ENCODE peak calls at places on chromosomes 16 and 17, in nine cellular contexts. A is hepatocyte, B is colonic mucosa, S is lower leg skin, M is body of pancreas, D is testis, Y is endothelial cell, T is WERI-Rb-1, L is ovary. Z is an unnamed sample.

GRCh38 chr17:70047619-70048018 is 27.4 kb upstream of the KCNJ16 start:
- DNase-seq in A (no peak), Y (no peak), T (no peak), S (peak), B (no peak), M (no peak), D (no peak), L (no peak), Z (no peak)

GRCh38 chr16:30375830-30376229 is 1.2 kb downstream of the MYL11 start:
- DNase-seq in A (no peak), Y (no peak), S (no peak), M (no peak), D (no peak), B (no peak), T (no peak), L (no peak), Z (no peak)

GRCh38 chr16:57379579-57379978 is 7.3 kb downstream of the CX3CL1 start:
- DNase-seq in B (no peak), Y (no peak), T (no peak), A (no peak), S (no peak), L (no peak), D (no peak), M (no peak), Z (no peak)

GRCh38 chr16:22915003-22915402 is 101.0 kb downstream of the HS3ST2 start:
- DNase-seq in Y (no peak), L (no peak), T (no peak), M (no peak), B (no peak), A (no peak), S (no peak), D (no peak), Z (no peak)

GRCh38 chr16:9259914-9260608 is 168.6 kb downstream of the HAPSTR1 start:
- DNase-seq in S (no peak), Y (no peak), M (peak), A (peak), T (no peak), L (no peak), B (no peak), D (no peak), Z (no peak)

GRCh38 chr17:47918003-47918402 is 22.0 kb downstream of the SP2 start:
- DNase-seq in L (no peak), B (no peak), A (no peak), S (no peak), D (no peak), T (no peak), M (no peak), Y (no peak), Z (no peak)

GRCh38 chr16:88619859-88620655 is 18.3 kb upstream of the IL17C start:
- DNase-seq in B (no peak), A (no peak), Y (no peak), D (no peak), M (no peak), T (no peak), L (no peak), S (no peak), Z (no peak)

GRCh38 chr16:2483160-2483559 is 8.2 kb downstream of the TBC1D24 start:
- DNase-seq in S (no peak), L (no peak), A (no peak), Y (no peak), M (peak), D (no peak), B (no peak), T (no peak), Z (peak)

GRCh38 chr17:81385320-81386111 is 9.7 kb upstream of the BAHCC1 start:
- DNase-seq in Y (no peak), D (no peak), S (no peak), B (no peak), A (no peak), M (no peak), L (peak), T (no peak), Z (no peak)

GRCh38 chr17:54220829-54221228 is 398.1 kb downstream of the KIF2B start:
- DNase-seq in Y (no peak), S (no peak), T (no peak), A (no peak), D (no peak), M (no peak), B (no peak), L (no peak), Z (no peak)

GRCh38 chr16:82580293-82580900 is 46.4 kb upstream of the CDH13 start:
- DNase-seq in Y (peak), A (peak), S (no peak), L (no peak), M (no peak), D (peak), T (peak), B (peak), Z (no peak)

GRCh38 chr17:63842173-63842539 is 329 bp downstream of the SMARCD2 start:
- DNase-seq in Y (peak), L (no peak), B (peak), T (peak), S (no peak), M (peak), D (no peak), A (no peak), Z (peak)

GRCh38 chr16:66542396-66542795 is 7.5 kb downstream of the TK2 start:
- DNase-seq in Y (no peak), M (no peak), B (no peak), A (no peak), L (no peak), T (no peak), D (no peak), S (no peak), Z (no peak)

GRCh38 chr16:85819711-85820110 is 20.2 kb downstream of the COX4I1 start:
- DNase-seq in B (no peak), Y (no peak), A (peak), D (no peak), T (no peak), L (no peak), S (no peak), M (peak), Z (no peak)
- TF ChIP-seq CTCF in B (no peak), Y (no peak), A (no peak), D (no peak), T (no peak), L (no peak), S (no peak), M (no peak), Z (no peak)

DNA sequence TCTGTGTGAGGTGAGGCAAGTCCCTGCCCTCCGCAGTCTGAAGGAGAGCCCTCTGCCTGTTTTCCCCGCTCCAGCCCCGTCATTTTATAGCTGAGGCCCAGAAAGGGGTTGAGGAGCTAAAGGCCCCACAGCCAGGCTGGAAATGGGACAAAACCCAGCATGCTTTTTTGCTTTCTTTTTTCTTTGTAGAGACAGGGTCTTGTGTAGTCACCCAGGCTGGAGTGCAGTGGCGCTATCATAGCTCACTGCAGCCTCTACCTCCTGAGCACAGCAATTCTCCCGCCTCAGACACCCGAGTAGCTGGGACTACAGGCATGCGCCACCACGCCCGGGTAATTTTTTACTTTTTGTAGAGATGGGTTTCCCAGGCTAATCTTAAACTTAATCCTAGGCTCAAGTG is 11.0 kb upstream of the LITAF start:
- DNase-seq in L (peak), T (no peak), B (no peak), S (no peak), M (no peak), D (no peak), A (peak), Y (no peak), Z (peak)
- TF ChIP-seq CTCF in L (no peak), T (no peak), B (no peak), S (no peak), M (no peak), D (no peak), A (no peak), Y (no peak), Z (no peak)

DNA sequence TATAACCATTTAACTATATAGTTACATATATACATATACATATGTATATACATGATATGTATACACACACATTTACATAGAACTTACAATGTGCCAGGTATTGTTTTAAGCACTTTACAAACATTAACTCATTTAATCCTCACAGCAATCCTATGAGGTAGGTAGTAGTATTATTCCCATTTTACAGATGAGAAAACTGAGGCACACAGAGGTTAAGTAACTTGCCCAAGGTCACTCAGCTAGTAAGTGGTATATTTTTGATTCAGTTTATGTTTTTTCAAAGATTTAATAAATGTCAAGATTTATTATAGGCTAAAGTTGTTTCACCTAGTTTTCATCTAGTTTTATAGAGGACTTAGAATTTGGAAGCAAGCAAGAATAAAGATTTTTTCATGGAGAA is 6.6 kb downstream of the KRT222 start:
- DNase-seq in T (no peak), M (no peak), B (no peak), S (no peak), D (no peak), Y (no peak), L (no peak), A (no peak), Z (no peak)
- TF ChIP-seq CTCF in T (no peak), M (no peak), B (no peak), S (no peak), D (no peak), Y (no peak), L (no peak), A (no peak), Z (no peak)

GRCh38 chr16:13926507-13926906 is 6.6 kb downstream of the ERCC4 start:
- DNase-seq in Y (no peak), A (no peak), T (no peak), D (no peak), L (no peak), B (no peak), M (no peak), S (no peak), Z (no peak)

GRCh38 chr16:13931845-13932244 is 11.9 kb downstream of the ERCC4 start:
- DNase-seq in Y (no peak), M (no peak), B (no peak), L (no peak), D (no peak), S (no peak), T (no peak), A (no peak), Z (no peak)

GRCh38 chr16:13923703-13924298 is 3.8 kb downstream of the ERCC4 start:
- DNase-seq in L (no peak), A (peak), S (no peak), Y (no peak), T (no peak), B (no peak), D (no peak), M (no peak), Z (no peak)

DNA sequence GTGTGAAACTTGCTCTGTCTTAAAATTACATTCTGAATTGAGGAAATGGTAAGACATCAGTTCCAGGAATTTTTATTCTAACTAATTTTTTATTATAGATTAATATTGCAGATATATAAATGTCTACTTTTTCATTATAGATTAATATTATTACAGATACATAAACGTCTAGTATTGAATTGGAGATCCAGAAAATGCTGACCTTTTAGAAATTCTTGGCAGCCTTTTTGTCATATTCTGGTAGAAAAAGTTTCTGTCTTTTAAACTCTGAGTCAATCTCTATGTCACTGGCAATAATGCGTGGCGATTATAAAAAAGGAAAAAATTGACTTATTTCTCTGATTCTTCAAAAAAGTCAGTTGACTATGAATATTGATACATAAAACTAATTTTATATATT is 8.7 kb downstream of the ERCC4 start:
- DNase-seq in M (no peak), D (no peak), B (no peak), A (no peak), T (no peak), S (no peak), Y (no peak), L (no peak), Z (no peak)
- TF ChIP-seq CTCF in M (no peak), D (no peak), B (no peak), A (no peak), T (no peak), S (no peak), Y (no peak), L (no peak), Z (no peak)

GRCh38 chr17:65797809-65798208 is 236.4 kb upstream of the AXIN2 start:
- DNase-seq in T (peak), A (no peak), Y (peak), S (no peak), D (no peak), B (no peak), L (no peak), M (no peak), Z (no peak)
- TF ChIP-seq CTCF in T (peak), A (no peak), Y (peak), S (no peak), D (peak), B (peak), L (no peak), M (no peak), Z (no peak)

GRCh38 chr16:13005836-13006235 is 104.4 kb downstream of the SHISA9 start:
- DNase-seq in D (no peak), Y (no peak), B (no peak), M (no peak), A (no peak), L (no peak), T (no peak), S (no peak), Z (no peak)
- TF ChIP-seq CTCF in D (no peak), Y (no peak), B (no peak), M (no peak), A (no peak), L (no peak), T (no peak), S (no peak), Z (no peak)

GRCh38 chr17:50177983-50178834 is 12.4 kb downstream of the SGCA start:
- DNase-seq in A (peak), L (peak), B (peak), M (peak), Y (peak), T (peak), S (no peak), D (peak), Z (peak)
- TF ChIP-seq CTCF in A (peak), L (peak), B (peak), M (peak), Y (peak), T (peak), S (no peak), D (no peak), Z (peak)

GRCh38 chr16:24955975-24956731 is 59.0 kb downstream of the ARHGAP17 start:
- DNase-seq in T (no peak), L (no peak), A (no peak), D (no peak), B (no peak), Y (no peak), M (no peak), S (no peak), Z (no peak)
- TF ChIP-seq CTCF in T (no peak), L (no peak), A (no peak), D (no peak), B (no peak), Y (no peak), M (no peak), S (no peak), Z (no peak)

GRCh38 chr17:80035937-80036714 is at the start of gene CCDC40:
- DNase-seq in B (peak), L (peak), Y (peak), M (peak), A (peak), S (peak), D (peak), T (peak), Z (peak)
- TF ChIP-seq CTCF in B (no peak), L (peak), Y (no peak), M (no peak), A (peak), S (no peak), D (no peak), T (peak), Z (no peak)

DNA sequence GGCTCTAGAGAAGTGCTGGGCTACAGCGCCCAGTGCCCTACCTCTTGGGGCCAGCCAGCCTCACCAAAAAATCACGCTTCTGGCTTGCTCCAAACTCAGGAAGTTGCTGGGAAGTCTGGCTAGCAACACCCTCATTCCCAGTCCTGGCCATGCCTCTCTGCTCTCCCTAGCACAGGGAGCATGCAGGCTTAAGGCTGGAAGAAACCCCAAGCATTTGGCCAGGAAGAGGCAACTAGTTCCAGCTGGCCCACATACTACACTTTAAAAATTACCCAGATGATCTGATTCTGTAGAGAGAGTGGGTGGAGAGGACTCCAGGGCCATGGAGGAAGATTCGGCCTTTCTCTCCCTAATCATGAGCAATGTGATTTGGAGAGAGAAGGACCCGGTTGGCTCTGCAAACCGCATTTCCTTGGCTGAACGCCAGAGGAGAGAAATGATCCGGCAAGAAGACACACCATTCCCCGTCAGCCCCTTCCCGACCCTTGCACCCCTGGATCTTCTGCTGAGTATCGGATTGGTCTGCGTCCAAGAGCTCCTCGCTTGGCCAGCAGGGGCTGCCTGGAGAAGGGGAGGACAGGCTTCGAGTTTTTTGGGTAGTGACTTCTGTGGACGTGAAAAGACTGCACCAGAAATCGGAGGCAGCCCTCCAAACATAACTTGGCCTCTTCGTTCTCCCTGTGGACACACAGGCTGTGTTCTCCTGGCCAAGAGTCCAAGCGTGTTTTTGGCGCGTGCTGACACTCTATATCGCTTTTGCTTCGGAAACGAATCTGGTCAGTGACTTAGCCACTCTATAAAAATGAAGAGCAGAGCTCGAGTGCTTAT is 406.3 kb downstream of the WWOX start:
- DNase-seq in A (peak), M (peak), S (peak), D (peak), Y (no peak), T (no peak), L (peak), B (peak), Z (peak)
- TF ChIP-seq CTCF in A (no peak), M (no peak), S (no peak), D (peak), Y (no peak), T (no peak), L (peak), B (no peak), Z (peak)

Z was measured in lower lobe of right lung.